ENCODE peak calls at places on chromosomes 16 and 17, in nine cellular contexts. M is NCI-H2081; S is retina; J is NCI-H1092; X is activated CD4-positive, CD25-positive, alpha-beta regulatory T cell treated with anti-CD3 and anti-CD28 coated beads, Interleukin-2, amount 50 U/mL, for 16 hours; Q is AG08395; G is stimulated activated CD8-positive, alpha-beta memory T cell treated with anti-CD3 and anti-CD28 coated beads, Interleukin-12 subunit alpha, Interleukin-12 subunit beta, amount 100 ng/mL, for 4 hours; K is body of pancreas; H is AG10803. N is an unnamed sample.

GRCh38 chr17:72943826-72944689 is 148.4 kb downstream of the SLC39A11 start:
- DNase-seq in M (no peak), S (no peak), J (no peak), X (no peak), Q (no peak), G (no peak), K (no peak), H (no peak), N (no peak)

GRCh38 chr16:83533193-83533592 is 274.6 kb upstream of the HSBP1 start:
- DNase-seq in M (peak), S (no peak), J (peak), X (no peak), Q (peak), G (no peak), K (no peak), H (peak), N (peak)

GRCh38 chr16:79272141-79272577 is 328.4 kb downstream of the MAF start:
- DNase-seq in M (no peak), S (no peak), J (no peak), X (peak), Q (no peak), G (peak), K (no peak), H (no peak), N (no peak)

GRCh38 chr16:11621920-11622651 is 35.4 kb upstream of the LITAF start:
- DNase-seq in M (no peak), S (peak), J (no peak), X (no peak), Q (peak), G (peak), K (no peak), H (no peak), N (peak)

GRCh38 chr16:67770371-67770991 is 35.9 kb downstream of the RANBP10 start:
- DNase-seq in M (no peak), S (peak), J (no peak), X (no peak), Q (no peak), G (no peak), K (no peak), H (no peak), N (peak)

GRCh38 chr16:47477680-47478079 is 16.5 kb downstream of the PHKB start:
- DNase-seq in M (no peak), S (no peak), J (no peak), X (no peak), Q (no peak), G (no peak), K (no peak), H (peak), N (no peak)

GRCh38 chr17:34370376-34370996 is 7.5 kb upstream of the CCL1 start:
- DNase-seq in M (no peak), S (no peak), J (no peak), X (no peak), Q (no peak), G (no peak), K (no peak), H (no peak), N (no peak)

GRCh38 chr16:86575754-86576557 is 2.4 kb upstream of the FOXL1 start:
- DNase-seq in M (peak), S (peak), J (no peak), X (no peak), Q (peak), G (no peak), K (peak), H (peak), N (peak)

GRCh38 chr17:17706140-17707060 is 25.1 kb downstream of the RAI1 start:
- DNase-seq in M (no peak), S (no peak), J (no peak), X (no peak), Q (no peak), G (no peak), K (no peak), H (peak), N (no peak)

GRCh38 chr17:74715144-74715543 is 2.4 kb upstream of the CD300LF start:
- DNase-seq in M (no peak), S (no peak), J (no peak), X (no peak), Q (no peak), G (no peak), K (no peak), H (no peak), N (peak)

GRCh38 chr16:20971420-20971819 is 70.8 kb downstream of the LYRM1 start:
- DNase-seq in M (no peak), S (no peak), J (no peak), X (no peak), Q (no peak), G (no peak), K (no peak), H (no peak), N (peak)

GRCh38 chr16:4283939-4284338 is 11.1 kb upstream of the TFAP4 start:
- DNase-seq in M (no peak), S (no peak), J (no peak), X (no peak), Q (no peak), G (no peak), K (no peak), H (no peak), N (no peak)

GRCh38 chr17:44872131-44872768 is 24.6 kb downstream of the HIGD1B start:
- DNase-seq in M (peak), S (no peak), J (peak), X (no peak), Q (no peak), G (no peak), K (no peak), H (peak), N (no peak)

GRCh38 chr16:15857779-15858560 is 1.1 kb upstream of the MYH11 start:
- DNase-seq in M (no peak), S (peak), J (no peak), X (no peak), Q (peak), G (no peak), K (peak), H (peak), N (peak)

GRCh38 chr16:10616744-10617640 is 36.6 kb upstream of the EMP2 start:
- DNase-seq in M (no peak), S (peak), J (no peak), X (no peak), Q (peak), G (no peak), K (no peak), H (peak), N (peak)

GRCh38 chr17:77736721-77737120 is 221.8 kb upstream of the TNRC6C start:
- DNase-seq in M (no peak), S (no peak), J (no peak), X (no peak), Q (no peak), G (no peak), K (no peak), H (no peak), N (no peak)

GRCh38 chr17:20995873-20996723 is 46.7 kb downstream of the USP22 start:
- DNase-seq in M (no peak), S (no peak), J (no peak), X (no peak), Q (no peak), G (no peak), K (no peak), H (no peak), N (no peak)

GRCh38 chr17:16872836-16873653 is 98.9 kb downstream of the TNFRSF13B start:
- DNase-seq in M (peak), S (peak), J (no peak), X (no peak), Q (peak), G (no peak), K (peak), H (no peak), N (peak)

GRCh38 chr16:8764486-8765250 is 32.8 kb downstream of the TMEM186 start:
- DNase-seq in M (no peak), S (no peak), J (no peak), X (no peak), Q (no peak), G (no peak), K (no peak), H (no peak), N (no peak)

GRCh38 chr17:7814969-7815368 is 19.0 kb upstream of the KDM6B start:
- DNase-seq in M (no peak), S (no peak), J (no peak), X (no peak), Q (no peak), G (no peak), K (no peak), H (no peak), N (no peak)

GRCh38 chr17:74639704-74640142 is 16.2 kb upstream of the CD300E start:
- DNase-seq in M (no peak), S (no peak), J (no peak), X (no peak), Q (no peak), G (no peak), K (no peak), H (peak), N (no peak)

GRCh38 chr16:56389554-56389953 is 35.8 kb downstream of the AMFR start:
- DNase-seq in M (no peak), S (no peak), J (no peak), X (no peak), Q (peak), G (no peak), K (no peak), H (peak), N (no peak)

GRCh38 chr17:40218006-40218739 is 931 bp upstream of the WIPF2 start:
- DNase-seq in M (no peak), S (no peak), J (no peak), X (no peak), Q (no peak), G (no peak), K (no peak), H (no peak), N (no peak)

GRCh38 chr17:48477235-48477634 is 47.2 kb upstream of the SKAP1 start:
- DNase-seq in M (peak), S (no peak), J (no peak), X (no peak), Q (no peak), G (no peak), K (no peak), H (no peak), N (peak)

GRCh38 chr17:1829579-1830257 is at the start of the genes RPA1 and SMYD4:
- DNase-seq in M (peak), S (peak), J (peak), X (peak), Q (peak), G (peak), K (peak), H (peak), N (peak)

GRCh38 chr16:80303691-80304090 is 237.1 kb upstream of the DYNLRB2 start:
- DNase-seq in M (no peak), S (no peak), J (no peak), X (no peak), Q (no peak), G (no peak), K (no peak), H (no peak), N (no peak)

GRCh38 chr17:69511244-69511643 is 96.7 kb downstream of the MAP2K6 start:
- DNase-seq in M (no peak), S (peak), J (no peak), X (no peak), Q (no peak), G (no peak), K (no peak), H (no peak), N (no peak)

GRCh38 chr17:29412780-29413565 is 22.8 kb downstream of the TAOK1 start:
- DNase-seq in M (no peak), S (no peak), J (no peak), X (no peak), Q (peak), G (no peak), K (no peak), H (peak), N (no peak)

GRCh38 chr16:88515925-88516324 is 54.3 kb upstream of the ZC3H18 start:
- DNase-seq in M (no peak), S (no peak), J (no peak), X (no peak), Q (no peak), G (no peak), K (no peak), H (no peak), N (no peak)

N was measured in left kidney.